ENCODE peak calls at places on chromosomes 12 and 14, in nine cellular contexts. One of them, this sample, is unnamed.

GRCh38 chr12:39905152-39905551 is 200.7 kb downstream of the SLC2A13 start:
- DNase-seq in amniotic stem cell: no peak
- DNase-seq in HFF-Myc: peak; percentile 43
- DNase-seq in NCI-H1105 treated with DMSO at 0.1 percent for 48 hours: no peak
- DNase-seq in activated effector memory CD4-positive, alpha-beta T cell treated with Interleukin-2 at 50 U/mL for 16 hours: no peak
- DNase-seq in astrocyte: peak; percentile 60
- DNase-seq in endothelial cell of umbilical vein: no peak
- DNase-seq in activated T-cell treated with anti-CD3 and anti-CD28 coated beads, Interleukin-2, amount 50 U/mL, for 48 hours: no peak
- DNase-seq in neuronal stem cell: no peak
- DNase-seq in this sample: no peak

GRCh38 chr14:31510222-31510621 is 22.4 kb upstream of the GPR33 start:
- DNase-seq in activated T-cell treated with anti-CD3 and anti-CD28 coated beads, Interleukin-2, amount 50 U/mL, for 48 hours: no peak
- DNase-seq in astrocyte: peak; percentile 3
- DNase-seq in activated effector memory CD4-positive, alpha-beta T cell treated with Interleukin-2 at 50 U/mL for 16 hours: no peak
- DNase-seq in endothelial cell of umbilical vein: peak; percentile 38
- DNase-seq in HFF-Myc: no peak
- DNase-seq in amniotic stem cell: no peak
- DNase-seq in NCI-H1105 treated with DMSO at 0.1 percent for 48 hours: peak; percentile 73
- DNase-seq in neuronal stem cell: no peak
- DNase-seq in this sample: peak; percentile 56

GRCh38 chr14:43476822-43477221 is 1030.3 kb downstream of the FSCB start:
- DNase-seq in HFF-Myc: no peak
- DNase-seq in NCI-H1105 treated with DMSO at 0.1 percent for 48 hours: no peak
- DNase-seq in activated effector memory CD4-positive, alpha-beta T cell treated with Interleukin-2 at 50 U/mL for 16 hours: no peak
- DNase-seq in activated T-cell treated with anti-CD3 and anti-CD28 coated beads, Interleukin-2, amount 50 U/mL, for 48 hours: no peak
- DNase-seq in neuronal stem cell: no peak
- DNase-seq in endothelial cell of umbilical vein: no peak
- DNase-seq in amniotic stem cell: no peak
- DNase-seq in astrocyte: no peak
- DNase-seq in this sample: no peak

GRCh38 chr12:126228936-126229335 is 1163.7 kb downstream of the AACS start:
- DNase-seq in neuronal stem cell: no peak
- DNase-seq in activated T-cell treated with anti-CD3 and anti-CD28 coated beads, Interleukin-2, amount 50 U/mL, for 48 hours: no peak
- DNase-seq in astrocyte: no peak
- DNase-seq in activated effector memory CD4-positive, alpha-beta T cell treated with Interleukin-2 at 50 U/mL for 16 hours: no peak
- DNase-seq in NCI-H1105 treated with DMSO at 0.1 percent for 48 hours: no peak
- DNase-seq in amniotic stem cell: no peak
- DNase-seq in endothelial cell of umbilical vein: no peak
- DNase-seq in HFF-Myc: no peak
- DNase-seq in this sample: no peak

GRCh38 chr12:31002999-31003398 is 70.7 kb upstream of the DDX11 start:
- DNase-seq in HFF-Myc: no peak
- DNase-seq in endothelial cell of umbilical vein: no peak
- DNase-seq in activated effector memory CD4-positive, alpha-beta T cell treated with Interleukin-2 at 50 U/mL for 16 hours: no peak
- DNase-seq in NCI-H1105 treated with DMSO at 0.1 percent for 48 hours: no peak
- DNase-seq in neuronal stem cell: no peak
- DNase-seq in activated T-cell treated with anti-CD3 and anti-CD28 coated beads, Interleukin-2, amount 50 U/mL, for 48 hours: no peak
- DNase-seq in amniotic stem cell: no peak
- DNase-seq in astrocyte: peak; percentile 26
- DNase-seq in this sample: no peak

GRCh38 chr12:63862187-63863107 is 17.9 kb downstream of the SRGAP1 start:
- DNase-seq in HFF-Myc: no peak
- DNase-seq in activated effector memory CD4-positive, alpha-beta T cell treated with Interleukin-2 at 50 U/mL for 16 hours: no peak
- DNase-seq in activated T-cell treated with anti-CD3 and anti-CD28 coated beads, Interleukin-2, amount 50 U/mL, for 48 hours: no peak
- DNase-seq in neuronal stem cell: no peak
- DNase-seq in NCI-H1105 treated with DMSO at 0.1 percent for 48 hours: no peak
- DNase-seq in endothelial cell of umbilical vein: peak; percentile 19
- DNase-seq in astrocyte: peak; percentile 23
- DNase-seq in amniotic stem cell: no peak
- DNase-seq in this sample: no peak

GRCh38 chr14:34722723-34723545 is 8.5 kb upstream of the CFL2 start:
- DNase-seq in HFF-Myc: peak; percentile 62
- DNase-seq in activated T-cell treated with anti-CD3 and anti-CD28 coated beads, Interleukin-2, amount 50 U/mL, for 48 hours: peak; percentile 56
- DNase-seq in neuronal stem cell: peak; percentile 51
- DNase-seq in astrocyte: no peak
- DNase-seq in endothelial cell of umbilical vein: peak; percentile 78
- DNase-seq in amniotic stem cell: no peak
- DNase-seq in NCI-H1105 treated with DMSO at 0.1 percent for 48 hours: peak; percentile 58
- DNase-seq in activated effector memory CD4-positive, alpha-beta T cell treated with Interleukin-2 at 50 U/mL for 16 hours: peak; percentile 13
- DNase-seq in this sample: peak; percentile 59

GRCh38 chr12:78062781-78063180 is 232.1 kb downstream of the NAV3 start:
- DNase-seq in activated T-cell treated with anti-CD3 and anti-CD28 coated beads, Interleukin-2, amount 50 U/mL, for 48 hours: no peak
- DNase-seq in amniotic stem cell: no peak
- DNase-seq in neuronal stem cell: no peak
- DNase-seq in endothelial cell of umbilical vein: peak; percentile 89
- DNase-seq in HFF-Myc: peak; percentile 14
- DNase-seq in activated effector memory CD4-positive, alpha-beta T cell treated with Interleukin-2 at 50 U/mL for 16 hours: no peak
- DNase-seq in NCI-H1105 treated with DMSO at 0.1 percent for 48 hours: no peak
- DNase-seq in astrocyte: peak; percentile 81
- DNase-seq in this sample: no peak

GRCh38 chr12:100445081-100445481 is 28.6 kb upstream of the NR1H4 start:
- DNase-seq in HFF-Myc: no peak
- DNase-seq in neuronal stem cell: no peak
- DNase-seq in astrocyte: no peak
- DNase-seq in NCI-H1105 treated with DMSO at 0.1 percent for 48 hours: no peak
- DNase-seq in endothelial cell of umbilical vein: no peak
- DNase-seq in amniotic stem cell: no peak
- DNase-seq in activated T-cell treated with anti-CD3 and anti-CD28 coated beads, Interleukin-2, amount 50 U/mL, for 48 hours: no peak
- DNase-seq in activated effector memory CD4-positive, alpha-beta T cell treated with Interleukin-2 at 50 U/mL for 16 hours: no peak
- DNase-seq in this sample: no peak

GRCh38 chr14:72613196-72613974 is 280.5 kb downstream of the DPF3 start:
- DNase-seq in neuronal stem cell: no peak
- DNase-seq in astrocyte: no peak
- DNase-seq in NCI-H1105 treated with DMSO at 0.1 percent for 48 hours: peak; percentile 9
- DNase-seq in HFF-Myc: no peak
- DNase-seq in activated effector memory CD4-positive, alpha-beta T cell treated with Interleukin-2 at 50 U/mL for 16 hours: no peak
- DNase-seq in endothelial cell of umbilical vein: peak; percentile 54
- DNase-seq in amniotic stem cell: no peak
- DNase-seq in activated T-cell treated with anti-CD3 and anti-CD28 coated beads, Interleukin-2, amount 50 U/mL, for 48 hours: peak; percentile 7
- DNase-seq in this sample: no peak

GRCh38 chr14:96727076-96727475 is 70.1 kb upstream of the VRK1 start:
- DNase-seq in endothelial cell of umbilical vein: no peak
- DNase-seq in activated T-cell treated with anti-CD3 and anti-CD28 coated beads, Interleukin-2, amount 50 U/mL, for 48 hours: no peak
- DNase-seq in HFF-Myc: no peak
- DNase-seq in NCI-H1105 treated with DMSO at 0.1 percent for 48 hours: no peak
- DNase-seq in neuronal stem cell: no peak
- DNase-seq in astrocyte: no peak
- DNase-seq in amniotic stem cell: no peak
- DNase-seq in activated effector memory CD4-positive, alpha-beta T cell treated with Interleukin-2 at 50 U/mL for 16 hours: no peak
- DNase-seq in this sample: no peak

This sample was measured in RWPE1.